ENCODE peak calls at places on chromosomes 4 and X, in four cellular contexts. X is tibial artery, C is adrenal gland, J is hepatocyte. F is an unnamed sample. For H3K4me1, the result is how much of the 10 kb centered on the place peaks cover.

GRCh38 chrX:118974088-118974907 is at the start of gene LONRF3:
- DNase-seq in C (peak), J (peak), X (peak), F (peak)

GRCh38 chrX:12901486-12901885 is 4.9 kb upstream of the TLR8 start:
- DNase-seq in C (peak), J (peak), X (no peak), F (peak)

GRCh38 chr4:157804986-157805385 is 367.8 kb downstream of the GASK1B start:
- DNase-seq in J (peak), X (no peak), C (no peak), F (no peak)

GRCh38 chrX:112834976-112835375 is 5.7 kb downstream of the AMOT start:
- DNase-seq in C (no peak), J (no peak), X (no peak), F (no peak)

GRCh38 chrX:104112326-104112951 is at the start of gene ZCCHC18:
- DNase-seq in X (peak), C (peak), J (peak), F (peak)

GRCh38 chr4:111798840-111799239 is 346.4 kb upstream of the FAM241A start:
- DNase-seq in X (no peak), C (no peak), J (no peak), F (no peak)

GRCh38 chr4:99100876-99101275 is 12.3 kb upstream of the ADH5 start:
- DNase-seq in X (no peak), C (no peak), J (no peak), F (no peak)

GRCh38 chr4:100041646-100042045 is 91.6 kb upstream of the H2AZ1 start:
- DNase-seq in J (no peak), C (no peak), X (no peak), F (no peak)

GRCh38 chr4:3809028-3809427 is 42.8 kb downstream of the ADRA2C start:
- DNase-seq in X (no peak), C (no peak), J (no peak), F (no peak)

GRCh38 chrX:101362116-101362515 is 13.6 kb upstream of the TIMM8A start:
- DNase-seq in J (no peak), C (no peak), X (no peak), F (no peak)

GRCh38 chrX:121579016-121579760 is 531.8 kb downstream of the GLUD2 start:
- DNase-seq in X (no peak), J (peak), C (peak), F (peak)

GRCh38 chrX:80808854-80809493 is 703 bp downstream of the BRWD3 start:
- DNase-seq in X (peak), J (peak), C (peak), F (peak)

GRCh38 chrX:40100141-40100536 is 2.4 kb upstream of the BCOR start:
- DNase-seq in J (peak), C (no peak), X (peak), F (peak)

GRCh38 chr4:127622923-127623754 is 9.6 kb upstream of the INTU start:
- DNase-seq in X (no peak), C (peak), J (peak), F (peak)

GRCh38 chrX:41351923-41352322 is 18.0 kb downstream of the DDX3X start:
- DNase-seq in X (no peak), C (no peak), J (no peak), F (no peak)

GRCh38 chr4:128757712-128758111 is 51.8 kb upstream of the JADE1 start:
- DNase-seq in X (peak), C (peak), J (no peak), F (no peak)

GRCh38 chrX:72247206-72247944 is 8.5 kb upstream of the ERCC6L start:
- DNase-seq in J (peak), X (no peak), C (peak), F (peak)
- H3K4me1 ChIP-seq in J (under half), X (under half), C (under half), F (under half)

GRCh38 chrX:43456056-43456455 is 200.0 kb upstream of the MAOA start:
- DNase-seq in X (no peak), C (no peak), J (no peak), F (no peak)
- H3K4me1 ChIP-seq in X (under half), C (under half), J (under half), F (under half)

DNA sequence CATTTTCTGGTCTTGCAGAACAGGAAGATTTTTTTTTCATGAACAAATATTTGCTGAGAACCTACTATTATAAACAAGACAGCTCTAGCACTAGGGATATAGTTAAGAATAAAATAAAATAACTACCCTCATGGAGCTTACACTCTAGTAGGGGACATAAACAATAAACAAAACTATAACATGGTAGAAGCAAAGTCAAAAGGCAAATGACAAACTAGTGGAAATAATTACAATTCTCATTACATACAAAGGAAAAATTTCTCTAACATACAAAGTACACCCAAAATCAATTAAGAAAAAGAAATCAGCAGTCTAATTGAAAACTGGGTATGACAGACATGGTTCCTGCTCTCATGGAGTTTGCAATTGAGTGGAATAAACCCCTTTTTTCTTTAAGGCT is 32.0 kb downstream of the VSIG4 start:
- DNase-seq in J (no peak), C (no peak), X (no peak), F (no peak)
- H3K4me1 ChIP-seq in J (under half), C (under half), X (under half), F (under half)

GRCh38 chr4:113759696-113760093 is 1.8 kb downstream of the CAMK2D start:
- DNase-seq in X (no peak), J (no peak), C (no peak), F (no peak)

GRCh38 chr4:113761682-113762060 is at the start of gene CAMK2D:
- DNase-seq in C (peak), X (peak), J (peak), F (peak)

GRCh38 chr4:113760094-113760851 is 1.3 kb downstream of the CAMK2D start:
- DNase-seq in C (peak), X (peak), J (peak), F (peak)

GRCh38 chr4:113762061-113762850 is 718 bp upstream of the CAMK2D start:
- DNase-seq in X (peak), J (peak), C (peak), F (peak)

DNA sequence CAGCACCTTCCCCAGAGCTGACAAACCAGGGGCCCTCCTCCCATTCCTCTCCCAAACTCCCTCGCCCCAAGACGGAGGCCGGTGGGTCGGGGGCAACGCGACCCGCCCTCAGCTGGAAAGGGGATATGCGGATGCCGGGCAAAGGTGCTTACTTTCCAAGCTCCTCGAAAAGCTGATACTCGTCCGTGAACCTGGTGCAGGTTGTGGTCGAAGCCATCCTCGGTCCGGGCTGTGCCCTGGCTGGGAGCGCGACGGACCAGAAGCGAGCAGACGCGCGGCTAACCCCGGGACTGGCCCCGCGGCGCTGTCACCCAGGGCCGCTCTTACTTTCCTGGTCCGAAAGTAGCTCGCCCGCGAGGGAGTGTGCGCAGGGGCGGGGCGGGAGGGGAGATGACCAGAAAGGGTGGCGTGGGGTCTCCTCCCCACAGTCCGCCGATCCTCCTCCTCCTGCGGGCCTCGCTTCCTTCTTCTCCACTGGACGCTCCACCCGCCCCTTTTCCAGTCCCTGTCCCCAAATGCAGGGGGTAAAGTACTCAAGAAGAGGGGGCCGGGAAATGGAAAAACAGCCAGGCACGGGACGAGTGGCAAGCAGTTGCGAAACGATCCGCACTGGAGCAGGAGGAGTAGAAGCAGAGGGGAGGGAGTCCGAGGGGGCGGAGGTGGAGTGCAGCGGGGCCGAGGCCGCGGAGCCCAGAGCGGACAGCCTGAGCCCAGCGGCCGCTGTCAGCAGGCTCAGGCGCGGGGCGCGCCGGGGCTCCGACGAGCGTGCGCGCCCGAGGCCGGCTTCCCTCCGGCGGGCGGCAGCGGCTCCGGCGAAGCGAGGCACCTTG is 471 bp downstream of the CAMK2D start:
- DNase-seq in X (peak), J (peak), C (peak), F (peak)
- H3K4me1 ChIP-seq in X (under half), J (under half), C (under half), F (under half)

GRCh38 chr4:184267206-184267608 is 49.5 kb upstream of the ENPP6 start:
- DNase-seq in J (no peak), C (no peak), X (no peak), F (no peak)

GRCh38 chr4:184269879-184270430 is 52.3 kb upstream of the ENPP6 start:
- DNase-seq in J (no peak), C (no peak), X (no peak), F (no peak)

GRCh38 chr4:184270808-184271413 is 53.2 kb upstream of the ENPP6 start:
- DNase-seq in X (no peak), C (peak), J (no peak), F (no peak)

GRCh38 chr4:184267673-184268573 is 50.2 kb upstream of the ENPP6 start:
- DNase-seq in X (no peak), J (peak), C (peak), F (peak)

GRCh38 chr4:184268574-184269160 is 51.0 kb upstream of the ENPP6 start:
- DNase-seq in J (no peak), C (no peak), X (no peak), F (no peak)
- H3K4me1 ChIP-seq in J (under half), C (under half), X (under half), F (under half)

F was measured in transverse colon.